ENCODE peak calls at places on chromosomes 7 and 10, in eight cellular contexts. One of them, this sample, is unnamed.

GRCh38 chr10:30002438-30003266 is 56.7 kb downstream of the JCAD start:
- DNase-seq in astrocyte: peak
- DNase-seq in IMR-90: peak
- DNase-seq in PC-9: peak
- DNase-seq in mammary epithelial cell: peak
- DNase-seq in HCT116: peak
- DNase-seq in endothelial cell: peak
- DNase-seq in Calu3: peak
- DNase-seq in this sample: peak

GRCh38 chr10:10830316-10831061 is 187.2 kb upstream of the CELF2 start:
- DNase-seq in mammary epithelial cell: peak
- DNase-seq in astrocyte: peak
- DNase-seq in endothelial cell: no peak
- DNase-seq in HCT116: no peak
- DNase-seq in IMR-90: peak
- DNase-seq in Calu3: no peak
- DNase-seq in PC-9: peak
- DNase-seq in this sample: no peak

GRCh38 chr7:9028012-9028411 is 594.6 kb downstream of the NXPH1 start:
- DNase-seq in endothelial cell: no peak
- DNase-seq in PC-9: no peak
- DNase-seq in Calu3: no peak
- DNase-seq in astrocyte: no peak
- DNase-seq in HCT116: no peak
- DNase-seq in IMR-90: no peak
- DNase-seq in mammary epithelial cell: no peak
- DNase-seq in this sample: no peak

GRCh38 chr7:977326-978048 is 2.1 kb upstream of the COX19 start:
- DNase-seq in endothelial cell: no peak
- DNase-seq in HCT116: no peak
- DNase-seq in IMR-90: peak
- DNase-seq in Calu3: peak
- DNase-seq in PC-9: no peak
- DNase-seq in mammary epithelial cell: peak
- DNase-seq in astrocyte: no peak
- DNase-seq in this sample: peak

GRCh38 chr7:17095001-17095574 is 203.4 kb upstream of the AHR start:
- DNase-seq in PC-9: peak
- DNase-seq in IMR-90: no peak
- DNase-seq in endothelial cell: no peak
- DNase-seq in HCT116: no peak
- DNase-seq in Calu3: peak
- DNase-seq in mammary epithelial cell: peak
- DNase-seq in astrocyte: peak
- DNase-seq in this sample: no peak

GRCh38 chr10:114982989-114983388 is 45.0 kb downstream of the TRUB1 start:
- DNase-seq in PC-9: no peak
- DNase-seq in HCT116: no peak
- DNase-seq in Calu3: no peak
- DNase-seq in endothelial cell: no peak
- DNase-seq in IMR-90: no peak
- DNase-seq in astrocyte: no peak
- DNase-seq in mammary epithelial cell: no peak
- DNase-seq in this sample: no peak

GRCh38 chr7:70678621-70679251 is 453.2 kb upstream of the GALNT17 start:
- DNase-seq in endothelial cell: no peak
- DNase-seq in mammary epithelial cell: peak
- DNase-seq in Calu3: no peak
- DNase-seq in PC-9: no peak
- DNase-seq in astrocyte: peak
- DNase-seq in IMR-90: peak
- DNase-seq in HCT116: no peak
- DNase-seq in this sample: no peak

GRCh38 chr10:76086571-76087260 is 655.3 kb downstream of the LRMDA start:
- DNase-seq in mammary epithelial cell: peak
- DNase-seq in endothelial cell: peak
- DNase-seq in astrocyte: peak
- DNase-seq in PC-9: no peak
- DNase-seq in IMR-90: peak
- DNase-seq in HCT116: no peak
- DNase-seq in Calu3: peak
- DNase-seq in this sample: peak

GRCh38 chr10:69057951-69058297 is 30.0 kb upstream of the SRGN start:
- DNase-seq in endothelial cell: no peak
- DNase-seq in mammary epithelial cell: peak
- DNase-seq in Calu3: no peak
- DNase-seq in IMR-90: peak
- DNase-seq in PC-9: peak
- DNase-seq in HCT116: no peak
- DNase-seq in astrocyte: peak
- DNase-seq in this sample: no peak

GRCh38 chr7:20647051-20647450 is 31.6 kb downstream of the ABCB5 start:
- DNase-seq in astrocyte: peak
- DNase-seq in Calu3: no peak
- DNase-seq in endothelial cell: no peak
- DNase-seq in mammary epithelial cell: no peak
- DNase-seq in HCT116: no peak
- DNase-seq in IMR-90: no peak
- DNase-seq in PC-9: no peak
- DNase-seq in this sample: no peak

GRCh38 chr10:52644678-52645434 is 127.7 kb downstream of the MBL2 start:
- DNase-seq in PC-9: no peak
- DNase-seq in endothelial cell: peak
- DNase-seq in HCT116: peak
- DNase-seq in astrocyte: peak
- DNase-seq in IMR-90: peak
- DNase-seq in mammary epithelial cell: peak
- DNase-seq in Calu3: peak
- DNase-seq in this sample: peak

GRCh38 chr10:102004376-102004775 is 51.6 kb downstream of the ARMH3 start:
- DNase-seq in HCT116: no peak
- DNase-seq in endothelial cell: no peak
- DNase-seq in PC-9: no peak
- DNase-seq in astrocyte: peak
- DNase-seq in IMR-90: peak
- DNase-seq in mammary epithelial cell: peak
- DNase-seq in Calu3: no peak
- DNase-seq in this sample: no peak

GRCh38 chr10:5628798-5629788 is 37.3 kb downstream of the ASB13 start:
- DNase-seq in endothelial cell: no peak
- DNase-seq in astrocyte: peak
- DNase-seq in PC-9: no peak
- DNase-seq in HCT116: no peak
- DNase-seq in mammary epithelial cell: no peak
- DNase-seq in Calu3: no peak
- DNase-seq in IMR-90: peak
- DNase-seq in this sample: no peak

GRCh38 chr10:122140477-122140902 is 130.6 kb upstream of the BTBD16 start:
- DNase-seq in HCT116: no peak
- DNase-seq in IMR-90: peak
- DNase-seq in mammary epithelial cell: peak
- DNase-seq in Calu3: no peak
- DNase-seq in astrocyte: peak
- DNase-seq in endothelial cell: no peak
- DNase-seq in PC-9: peak
- DNase-seq in this sample: no peak

GRCh38 chr10:114772496-114773196 is 48.9 kb upstream of the FHIP2A start:
- DNase-seq in IMR-90: no peak
- DNase-seq in endothelial cell: no peak
- DNase-seq in Calu3: no peak
- DNase-seq in astrocyte: no peak
- DNase-seq in mammary epithelial cell: no peak
- DNase-seq in HCT116: no peak
- DNase-seq in PC-9: no peak
- DNase-seq in this sample: no peak

GRCh38 chr10:1243486-1244182 is 187.4 kb downstream of the WDR37 start:
- DNase-seq in mammary epithelial cell: no peak
- DNase-seq in HCT116: no peak
- DNase-seq in PC-9: no peak
- DNase-seq in endothelial cell: peak
- DNase-seq in Calu3: no peak
- DNase-seq in IMR-90: no peak
- DNase-seq in astrocyte: no peak
- DNase-seq in this sample: no peak

GRCh38 chr7:114789942-114790341 is 132.0 kb upstream of the MDFIC start:
- DNase-seq in astrocyte: peak
- DNase-seq in PC-9: peak
- DNase-seq in IMR-90: peak
- DNase-seq in Calu3: no peak
- DNase-seq in endothelial cell: no peak
- DNase-seq in HCT116: no peak
- DNase-seq in mammary epithelial cell: peak
- DNase-seq in this sample: no peak

GRCh38 chr10:50272531-50272930 is 21.2 kb upstream of the ASAH2 start:
- DNase-seq in endothelial cell: no peak
- DNase-seq in astrocyte: no peak
- DNase-seq in PC-9: peak
- DNase-seq in HCT116: no peak
- DNase-seq in IMR-90: no peak
- DNase-seq in Calu3: no peak
- DNase-seq in mammary epithelial cell: no peak
- DNase-seq in this sample: no peak

GRCh38 chr10:50275650-50276235 is 24.4 kb upstream of the ASAH2 start:
- DNase-seq in PC-9: peak
- DNase-seq in IMR-90: peak
- DNase-seq in astrocyte: no peak
- DNase-seq in Calu3: peak
- DNase-seq in endothelial cell: peak
- DNase-seq in mammary epithelial cell: peak
- DNase-seq in HCT116: no peak
- DNase-seq in this sample: peak

DNA sequence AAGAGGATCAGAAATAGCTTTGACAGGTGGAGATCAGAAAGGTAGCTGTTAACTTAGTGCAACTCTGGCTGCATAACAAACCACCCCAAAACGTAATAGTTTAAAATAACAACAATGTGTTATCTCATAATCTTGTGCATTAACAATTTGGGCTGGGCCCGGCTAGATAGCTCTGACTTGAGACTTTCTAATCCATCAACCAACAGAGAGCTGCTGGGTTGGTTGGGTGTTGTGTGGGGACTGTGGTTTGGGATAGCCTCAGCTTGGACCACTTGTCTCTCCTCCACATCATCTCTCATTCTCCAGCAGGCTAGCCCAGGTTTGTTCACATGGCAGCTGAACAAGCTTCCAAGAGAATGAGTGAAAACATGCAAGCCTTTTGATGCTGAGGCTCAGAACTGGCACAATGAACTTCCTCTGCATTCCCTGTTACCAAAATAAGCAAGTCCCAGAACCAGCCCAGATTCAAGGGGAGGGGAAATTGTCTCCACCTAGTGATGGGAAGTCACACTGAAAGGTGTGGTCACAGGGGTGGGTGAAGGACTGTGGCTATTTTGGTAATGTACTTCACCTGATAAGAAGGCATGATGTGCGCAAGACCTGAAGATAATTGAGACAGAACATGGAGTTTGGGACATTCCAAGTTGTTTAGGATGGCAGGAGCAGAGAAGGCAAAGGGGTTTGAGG is 20.4 kb upstream of the ASAH2 start:
- DNase-seq in endothelial cell: no peak
- DNase-seq in astrocyte: no peak
- DNase-seq in HCT116: no peak
- DNase-seq in IMR-90: no peak
- DNase-seq in Calu3: no peak
- DNase-seq in PC-9: peak
- DNase-seq in mammary epithelial cell: no peak
- DNase-seq in this sample: no peak
- TF ChIP-seq CTCF in endothelial cell: no peak
- TF ChIP-seq CTCF in astrocyte: no peak
- TF ChIP-seq CTCF in HCT116: no peak
- TF ChIP-seq CTCF in IMR-90: no peak
- TF ChIP-seq CTCF in Calu3: no peak
- TF ChIP-seq CTCF in PC-9: no peak
- TF ChIP-seq CTCF in mammary epithelial cell: no peak
- TF ChIP-seq CTCF in this sample: no peak

GRCh38 chr7:127628445-127628844 is 10.5 kb upstream of the PAX4 start:
- DNase-seq in PC-9: no peak
- DNase-seq in endothelial cell: peak
- DNase-seq in Calu3: no peak
- DNase-seq in mammary epithelial cell: no peak
- DNase-seq in IMR-90: no peak
- DNase-seq in astrocyte: no peak
- DNase-seq in HCT116: no peak
- DNase-seq in this sample: no peak
- TF ChIP-seq CTCF in PC-9: no peak
- TF ChIP-seq CTCF in endothelial cell: no peak
- TF ChIP-seq CTCF in Calu3: no peak
- TF ChIP-seq CTCF in mammary epithelial cell: no peak
- TF ChIP-seq CTCF in IMR-90: no peak
- TF ChIP-seq CTCF in astrocyte: no peak
- TF ChIP-seq CTCF in HCT116: peak
- TF ChIP-seq CTCF in this sample: no peak

DNA sequence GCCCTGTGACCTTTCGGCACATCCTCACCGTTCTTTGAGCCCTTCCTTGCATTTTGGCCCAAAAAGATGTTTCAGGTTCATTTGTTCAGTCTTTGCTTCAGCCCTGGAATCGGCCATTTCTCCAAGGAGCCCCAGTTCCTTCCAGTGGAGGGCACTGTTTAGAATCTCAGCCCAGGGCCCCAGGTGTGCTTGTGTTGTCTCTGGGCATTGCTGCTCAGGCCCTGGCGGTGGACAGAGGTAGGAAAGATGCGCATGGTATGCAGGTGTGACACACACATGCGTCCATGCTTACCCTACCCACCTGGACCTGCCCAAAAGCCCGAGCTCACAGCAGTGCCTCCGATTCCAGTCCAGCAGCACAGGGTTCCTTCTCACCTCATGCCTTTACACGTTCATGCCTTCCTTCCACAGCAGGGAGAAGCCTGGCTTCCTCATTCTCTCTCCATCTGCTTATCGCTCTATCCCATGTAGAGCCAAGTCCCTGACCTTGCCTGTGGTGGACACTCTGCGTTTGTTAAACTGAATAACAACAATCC is 70.6 kb downstream of the LHPP start:
- DNase-seq in IMR-90: no peak
- DNase-seq in PC-9: peak
- DNase-seq in HCT116: peak
- DNase-seq in astrocyte: no peak
- DNase-seq in endothelial cell: peak
- DNase-seq in Calu3: peak
- DNase-seq in mammary epithelial cell: peak
- DNase-seq in this sample: peak
- TF ChIP-seq CTCF in IMR-90: peak
- TF ChIP-seq CTCF in PC-9: peak
- TF ChIP-seq CTCF in HCT116: peak
- TF ChIP-seq CTCF in astrocyte: peak
- TF ChIP-seq CTCF in endothelial cell: peak
- TF ChIP-seq CTCF in Calu3: no peak
- TF ChIP-seq CTCF in mammary epithelial cell: peak
- TF ChIP-seq CTCF in this sample: peak

DNA sequence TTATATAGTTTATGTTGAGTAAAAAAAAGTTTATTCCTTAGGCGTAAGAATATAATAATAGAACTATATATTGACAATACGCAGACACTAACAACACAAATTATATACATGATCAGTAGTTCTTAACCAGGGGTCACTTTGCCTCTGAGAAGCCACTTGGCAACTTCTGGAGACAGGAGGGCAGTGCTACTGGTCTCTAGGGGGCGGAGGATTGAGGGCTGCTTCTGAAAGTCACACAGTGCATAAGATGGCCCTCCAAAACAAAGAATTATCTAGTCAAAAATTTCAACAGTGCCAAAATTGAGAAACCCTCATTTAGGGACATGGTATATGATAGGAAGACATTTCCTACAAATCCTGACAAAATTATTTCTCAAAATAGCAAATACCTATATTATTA is 77.1 kb downstream of the THSD7A start:
- DNase-seq in IMR-90: no peak
- DNase-seq in HCT116: no peak
- DNase-seq in mammary epithelial cell: no peak
- DNase-seq in astrocyte: no peak
- DNase-seq in PC-9: no peak
- DNase-seq in Calu3: no peak
- DNase-seq in endothelial cell: no peak
- DNase-seq in this sample: no peak
- TF ChIP-seq CTCF in IMR-90: no peak
- TF ChIP-seq CTCF in HCT116: no peak
- TF ChIP-seq CTCF in mammary epithelial cell: no peak
- TF ChIP-seq CTCF in astrocyte: no peak
- TF ChIP-seq CTCF in PC-9: no peak
- TF ChIP-seq CTCF in Calu3: no peak
- TF ChIP-seq CTCF in endothelial cell: no peak
- TF ChIP-seq CTCF in this sample: no peak

This sample was measured in hepatocyte.